ENCODE peak calls at places on chromosomes 16 and 17, in ten cellular contexts. B is K562; A is A549; U is CD4-positive, alpha-beta memory T cell; O is CD8-positive, alpha-beta memory T cell; I is heart left ventricle; R is substantia nigra; F is CD8-positive, alpha-beta T cell; C is dorsolateral prefrontal cortex; W is psoas muscle. E is an unnamed sample.

GRCh38 chr16:87129771-87130170 is 187.4 kb downstream of the C16orf95 start:
- DNase-seq in I (no peak), A (no peak), B (no peak), W (no peak), O (no peak), F (no peak), U (no peak), C (no peak), R (no peak), E (no peak)

GRCh38 chr16:60225541-60225940 is 1491.4 kb upstream of the GOT2 start:
- DNase-seq in U (no peak), B (no peak), C (no peak), F (no peak), I (no peak), W (no peak), O (no peak), R (no peak), A (no peak), E (no peak)

GRCh38 chr17:17064322-17064721 is 22.1 kb downstream of the MPRIP start:
- DNase-seq in C (no peak), I (peak; percentile 24), R (no peak), O (no peak), W (no peak), U (no peak), F (no peak), A (no peak), B (no peak), E (no peak)

GRCh38 chr16:26889751-26890150 is 177.0 kb upstream of the C16orf82 start:
- DNase-seq in C (no peak), O (no peak), A (no peak), W (no peak), U (no peak), B (no peak), I (no peak), F (no peak), R (no peak), E (no peak)

GRCh38 chr17:751269-752001 is 629 bp downstream of the GEMIN4 start:
- DNase-seq in C (no peak), I (no peak), A (peak; percentile 62), W (peak; percentile 56), R (no peak), B (peak; percentile 20), O (no peak), F (peak; percentile 39), U (no peak), E (no peak)

GRCh38 chr17:60989846-60990245 is 312.2 kb downstream of the BCAS3 start:
- DNase-seq in F (no peak), A (no peak), O (no peak), W (no peak), I (no peak), U (no peak), B (peak; percentile 4), R (no peak), C (no peak), E (no peak)

GRCh38 chr16:85821441-85821901 is 22.0 kb downstream of the COX4I1 start:
- DNase-seq in A (peak; percentile 76), F (peak; percentile 68), I (peak; percentile 78), W (peak; percentile 66), C (peak; percentile 62), R (peak; percentile 79), B (peak; percentile 87), U (peak; percentile 79), O (peak; percentile 75), E (peak; percentile 95)

GRCh38 chr16:391885-392335 is 5.1 kb upstream of the NME4 start:
- DNase-seq in I (no peak), R (peak; percentile 49), W (peak; percentile 65), C (no peak), F (peak; percentile 55), B (peak; percentile 56), A (peak; percentile 83), O (peak; percentile 72), U (peak; percentile 62), E (no peak)

GRCh38 chr17:21191698-21192097 is 22.3 kb downstream of the TMEM11 start:
- DNase-seq in O (no peak), F (no peak), C (no peak), R (no peak), A (no peak), I (no peak), B (no peak), W (no peak), U (no peak), E (no peak)

GRCh38 chr17:237406-237955 is 56.0 kb upstream of the DOC2B start:
- DNase-seq in C (no peak), A (no peak), W (no peak), O (no peak), R (no peak), F (no peak), U (no peak), I (peak; percentile 3), B (no peak), E (no peak)

GRCh38 chr17:35146214-35146833 is 1.3 kb upstream of the UNC45B start:
- DNase-seq in F (no peak), O (no peak), B (no peak), A (no peak), C (no peak), U (no peak), I (no peak), R (no peak), W (no peak), E (no peak)

GRCh38 chr17:35142467-35142796 is 329 bp upstream of the NLE1 start:
- DNase-seq in I (no peak), O (no peak), B (no peak), W (no peak), F (no peak), U (no peak), A (no peak), C (no peak), R (no peak), E (no peak)

GRCh38 chr17:35138218-35138617 is 3.9 kb downstream of the NLE1 start:
- DNase-seq in B (no peak), A (no peak), F (no peak), C (no peak), W (no peak), O (no peak), U (no peak), I (no peak), R (no peak), E (no peak)

GRCh38 chr17:35144840-35145239 is 2.7 kb upstream of the NLE1 start:
- DNase-seq in U (no peak), F (no peak), B (no peak), A (no peak), O (no peak), I (no peak), C (no peak), W (no peak), R (no peak), E (no peak)

DNA sequence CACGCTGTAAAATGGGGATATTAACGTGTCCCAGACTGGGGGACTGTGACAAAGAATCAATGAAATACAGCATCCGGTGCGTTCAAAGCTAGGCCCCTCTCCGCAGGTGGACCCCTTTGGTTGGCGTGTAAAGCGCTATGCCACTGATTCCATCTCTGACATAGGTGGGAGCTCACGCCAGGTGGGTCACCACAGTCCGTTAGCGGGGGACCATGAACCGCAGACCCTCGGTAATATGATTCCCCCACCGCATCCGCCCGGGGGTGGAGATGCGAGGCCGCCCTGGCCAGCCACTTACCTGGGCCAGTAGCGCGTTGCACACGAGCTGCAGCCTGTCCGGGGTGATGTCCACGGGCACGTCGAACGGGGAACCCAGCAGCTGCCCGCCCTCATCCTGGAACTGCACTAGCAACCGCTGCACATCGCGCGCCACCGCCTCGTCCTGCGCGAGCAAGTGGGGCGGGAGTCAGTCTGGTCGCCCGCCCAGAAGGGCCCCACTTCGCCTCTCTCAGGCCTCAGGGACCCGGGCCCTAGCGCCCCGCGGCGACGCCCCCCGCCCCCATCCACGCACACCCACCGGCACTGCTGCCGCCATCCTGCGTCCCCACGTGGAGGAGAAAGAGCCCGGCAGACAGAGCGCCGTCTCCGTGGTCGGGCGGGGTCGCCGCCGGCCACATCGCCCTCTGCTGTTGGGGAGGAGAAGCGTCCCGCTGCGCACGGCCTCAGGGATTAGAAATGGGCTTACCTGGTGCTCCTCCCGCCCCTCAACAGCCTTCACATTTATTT is at the start of gene NLE1:
- DNase-seq in O (peak; percentile 86), F (peak; percentile 86), U (peak; percentile 89), R (peak; percentile 70), C (peak; percentile 81), B (peak; percentile 95), W (peak; percentile 83), A (peak; percentile 93), I (peak; percentile 84), E (no peak)
- H3K27ac ChIP-seq in O (peak within 1 kb of the TSS; percentile 55), F (peak within 1 kb of the TSS; percentile 72), U (peak within 1 kb of the TSS; percentile 77), R (peak within 1 kb of the TSS; percentile 44), C (no peak within 1 kb of the TSS), B (peak within 1 kb of the TSS; percentile 70), W (peak within 1 kb of the TSS; percentile 67), A (peak within 1 kb of the TSS; percentile 93), I (no peak within 1 kb of the TSS), E (peak within 1 kb of the TSS; percentile 39)

DNA sequence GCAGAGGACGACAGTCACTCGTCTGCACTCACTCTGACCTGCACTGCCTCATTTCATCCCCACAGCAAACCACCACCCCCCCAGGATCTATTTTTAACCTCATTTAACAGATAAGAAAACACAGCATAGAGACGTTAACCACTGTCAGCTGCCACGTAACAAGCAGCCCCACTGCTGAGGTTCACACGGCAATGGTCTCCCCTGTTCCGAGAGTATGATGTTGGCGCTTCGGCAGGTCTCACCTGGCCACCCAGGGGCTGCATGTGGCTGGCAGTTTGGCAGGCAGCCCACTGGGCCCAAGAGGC is 16.1 kb downstream of the ZNF469 start:
- DNase-seq in A (no peak), O (no peak), W (no peak), R (no peak), F (no peak), I (no peak), C (no peak), U (no peak), B (no peak), E (no peak)
- H3K27ac ChIP-seq in A (no peak overlapping the region), O (no peak overlapping the region), W (no peak overlapping the region), R (no peak overlapping the region), F (no peak overlapping the region), I (no peak overlapping the region), C (no peak overlapping the region), U (no peak overlapping the region), B (no peak overlapping the region), E (no peak overlapping the region)

DNA sequence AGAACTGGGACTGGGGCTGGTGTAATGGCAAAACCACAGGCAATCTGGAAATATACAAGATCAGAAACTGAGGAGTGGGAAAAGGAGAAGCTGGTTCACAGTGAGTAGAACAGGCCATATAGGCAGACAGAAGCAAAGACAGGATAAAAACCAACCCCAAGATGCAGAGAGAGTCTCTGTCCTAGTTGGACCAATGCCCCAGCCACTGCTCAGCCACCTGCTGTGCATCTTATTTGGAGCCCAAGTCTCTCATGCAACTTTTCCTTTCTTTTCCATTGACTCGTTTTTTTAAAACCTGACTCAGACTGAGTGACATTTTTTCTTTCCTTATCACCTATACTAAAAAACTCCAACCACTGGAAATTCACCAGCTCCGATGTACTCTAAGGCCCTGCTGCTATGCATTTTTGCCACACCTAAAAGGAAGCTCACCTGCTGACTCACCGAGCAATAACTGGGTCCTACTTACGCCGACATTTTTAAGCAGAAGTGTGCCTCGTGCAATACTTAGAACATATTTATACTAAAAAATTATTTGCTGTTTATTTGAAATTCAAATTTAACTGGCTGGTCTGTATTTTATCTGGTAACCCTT is 100.8 kb upstream of the XYLT1 start:
- DNase-seq in R (no peak), C (no peak), O (no peak), W (no peak), A (no peak), U (no peak), F (no peak), I (no peak), B (no peak), E (no peak)
- H3K27ac ChIP-seq in R (no peak overlapping the region), C (no peak overlapping the region), O (no peak overlapping the region), W (no peak overlapping the region), A (no peak overlapping the region), U (no peak overlapping the region), F (no peak overlapping the region), I (no peak overlapping the region), B (no peak overlapping the region), E (no peak overlapping the region)

GRCh38 chr16:51949260-51949659 is 597.7 kb downstream of the TOX3 start:
- DNase-seq in U (no peak), F (no peak), O (no peak), B (no peak), R (no peak), I (no peak), A (no peak), C (no peak), W (no peak), E (no peak)
- H3K27ac ChIP-seq in U (no peak overlapping the region), F (no peak overlapping the region), O (no peak overlapping the region), B (no peak overlapping the region), R (no peak overlapping the region), I (no peak overlapping the region), A (no peak overlapping the region), C (no peak overlapping the region), W (no peak overlapping the region), E (no peak overlapping the region)

E was measured in esophagus muscularis mucosa.